ENCODE peak calls at places on chromosome 1, in five cellular contexts. One of them, this sample, is unnamed.

GRCh38 chr1:241782396-241782795 is 65.6 kb upstream of the EXO1 start:
- DNase-seq in A172: no peak
- DNase-seq in HuH-7.5: no peak
- DNase-seq in NCI-H2081: no peak
- DNase-seq in sciatic nerve: no peak
- DNase-seq in this sample: no peak

GRCh38 chr1:45557422-45557944 is 6.9 kb downstream of the AKR1A1 start:
- DNase-seq in A172: no peak
- DNase-seq in HuH-7.5: no peak
- DNase-seq in NCI-H2081: no peak
- DNase-seq in sciatic nerve: no peak
- DNase-seq in this sample: no peak

GRCh38 chr1:77300566-77300965 is 18.7 kb downstream of the AK5 start:
- DNase-seq in A172: no peak
- DNase-seq in HuH-7.5: no peak
- DNase-seq in NCI-H2081: no peak
- DNase-seq in sciatic nerve: no peak
- DNase-seq in this sample: no peak

GRCh38 chr1:9658186-9658585 is 6.7 kb downstream of the PIK3CD start:
- DNase-seq in A172: no peak
- DNase-seq in HuH-7.5: no peak
- DNase-seq in NCI-H2081: no peak
- DNase-seq in sciatic nerve: no peak
- DNase-seq in this sample: peak; percentile 56

GRCh38 chr1:14020006-14020405 is 320.0 kb downstream of the PRDM2 start:
- DNase-seq in A172: no peak
- DNase-seq in HuH-7.5: no peak
- DNase-seq in NCI-H2081: no peak
- DNase-seq in sciatic nerve: no peak
- DNase-seq in this sample: no peak

GRCh38 chr1:53195211-53195909 is 1.3 kb upstream of the CPT2 start:
- DNase-seq in A172: no peak
- DNase-seq in HuH-7.5: no peak
- DNase-seq in NCI-H2081: no peak
- DNase-seq in sciatic nerve: peak; percentile 53
- DNase-seq in this sample: no peak

GRCh38 chr1:7948950-7949349 is 8.3 kb upstream of the TNFRSF9 start:
- DNase-seq in A172: peak; percentile 70
- DNase-seq in HuH-7.5: no peak
- DNase-seq in NCI-H2081: no peak
- DNase-seq in sciatic nerve: no peak
- DNase-seq in this sample: peak; percentile 4

GRCh38 chr1:10724948-10725852 is 71.2 kb downstream of the CASZ1 start:
- DNase-seq in A172: no peak
- DNase-seq in HuH-7.5: no peak
- DNase-seq in NCI-H2081: peak; percentile 15
- DNase-seq in sciatic nerve: no peak
- DNase-seq in this sample: no peak

GRCh38 chr1:26857473-26857872 is 5.5 kb upstream of the SFN start:
- DNase-seq in A172: no peak
- DNase-seq in HuH-7.5: no peak
- DNase-seq in NCI-H2081: no peak
- DNase-seq in sciatic nerve: no peak
- DNase-seq in this sample: no peak

GRCh38 chr1:204730826-204731459 is 45.4 kb upstream of the LRRN2 start:
- DNase-seq in A172: no peak
- DNase-seq in HuH-7.5: no peak
- DNase-seq in NCI-H2081: peak; percentile 74
- DNase-seq in sciatic nerve: no peak
- DNase-seq in this sample: no peak

This sample was measured in naive thymus-derived CD8-positive, alpha-beta T cell.